ENCODE peak calls at places on chromosome 1, in nine cellular contexts. One of them, this sample, is unnamed.

GRCh38 chr1:216665891-216666290 is 57.3 kb downstream of the ESRRG start:
- DNase-seq in SK-N-SH: no peak
- DNase-seq in GM23338: no peak
- DNase-seq in HCT116: no peak
- DNase-seq in hepatocyte: no peak
- DNase-seq in OCI-LY7: no peak
- DNase-seq in GM23248: no peak
- DNase-seq in neural progenitor cell: no peak
- DNase-seq in PC-3: no peak
- DNase-seq in this sample: no peak

GRCh38 chr1:145991799-145992412 is 4.5 kb downstream of the TXNIP start:
- DNase-seq in SK-N-SH: no peak
- DNase-seq in GM23338: no peak
- DNase-seq in HCT116: no peak
- DNase-seq in hepatocyte: no peak
- DNase-seq in OCI-LY7: no peak
- DNase-seq in GM23248: no peak
- DNase-seq in neural progenitor cell: no peak
- DNase-seq in PC-3: no peak
- DNase-seq in this sample: peak

GRCh38 chr1:205344010-205344808 is 12.5 kb downstream of the KLHDC8A start:
- DNase-seq in SK-N-SH: peak
- DNase-seq in GM23338: peak
- DNase-seq in HCT116: no peak
- DNase-seq in hepatocyte: peak
- DNase-seq in OCI-LY7: no peak
- DNase-seq in GM23248: peak
- DNase-seq in neural progenitor cell: peak
- DNase-seq in PC-3: no peak
- DNase-seq in this sample: no peak

GRCh38 chr1:229105109-229105508 is 165.8 kb upstream of the RAB4A start:
- DNase-seq in SK-N-SH: no peak
- DNase-seq in GM23338: no peak
- DNase-seq in HCT116: no peak
- DNase-seq in hepatocyte: no peak
- DNase-seq in OCI-LY7: no peak
- DNase-seq in GM23248: no peak
- DNase-seq in neural progenitor cell: no peak
- DNase-seq in PC-3: no peak
- DNase-seq in this sample: no peak

GRCh38 chr1:218350909-218351616 is 5.9 kb downstream of the TGFB2 start:
- DNase-seq in SK-N-SH: no peak
- DNase-seq in GM23338: no peak
- DNase-seq in HCT116: no peak
- DNase-seq in hepatocyte: no peak
- DNase-seq in OCI-LY7: no peak
- DNase-seq in GM23248: peak
- DNase-seq in neural progenitor cell: no peak
- DNase-seq in PC-3: peak
- DNase-seq in this sample: no peak

GRCh38 chr1:160108888-160109662 is 6.5 kb upstream of the ATP1A2 start:
- DNase-seq in SK-N-SH: peak
- DNase-seq in GM23338: peak
- DNase-seq in HCT116: peak
- DNase-seq in hepatocyte: peak
- DNase-seq in OCI-LY7: peak
- DNase-seq in GM23248: peak
- DNase-seq in neural progenitor cell: peak
- DNase-seq in PC-3: peak
- DNase-seq in this sample: peak

GRCh38 chr1:44354268-44354839 is 703 bp downstream of the ERI3 start:
- DNase-seq in SK-N-SH: no peak
- DNase-seq in GM23338: no peak
- DNase-seq in HCT116: no peak
- DNase-seq in hepatocyte: peak
- DNase-seq in OCI-LY7: no peak
- DNase-seq in GM23248: peak
- DNase-seq in neural progenitor cell: no peak
- DNase-seq in PC-3: peak
- DNase-seq in this sample: no peak

GRCh38 chr1:24909388-24909898 is 20.6 kb downstream of the RUNX3 start:
- DNase-seq in SK-N-SH: no peak
- DNase-seq in GM23338: peak
- DNase-seq in HCT116: no peak
- DNase-seq in hepatocyte: peak
- DNase-seq in OCI-LY7: no peak
- DNase-seq in GM23248: peak
- DNase-seq in neural progenitor cell: peak
- DNase-seq in PC-3: peak
- DNase-seq in this sample: no peak

GRCh38 chr1:203179328-203180009 is 3.8 kb upstream of the MYBPH start:
- DNase-seq in SK-N-SH: no peak
- DNase-seq in GM23338: no peak
- DNase-seq in HCT116: no peak
- DNase-seq in hepatocyte: no peak
- DNase-seq in OCI-LY7: no peak
- DNase-seq in GM23248: no peak
- DNase-seq in neural progenitor cell: peak
- DNase-seq in PC-3: no peak
- DNase-seq in this sample: no peak

GRCh38 chr1:183493540-183494245 is 21.4 kb downstream of the SMG7 start:
- DNase-seq in SK-N-SH: no peak
- DNase-seq in GM23338: no peak
- DNase-seq in HCT116: no peak
- DNase-seq in hepatocyte: no peak
- DNase-seq in OCI-LY7: no peak
- DNase-seq in GM23248: no peak
- DNase-seq in neural progenitor cell: no peak
- DNase-seq in PC-3: peak
- DNase-seq in this sample: no peak

GRCh38 chr1:228337031-228337564 is 69.5 kb downstream of the TRIM11 start:
- DNase-seq in SK-N-SH: no peak
- DNase-seq in GM23338: no peak
- DNase-seq in HCT116: no peak
- DNase-seq in hepatocyte: no peak
- DNase-seq in OCI-LY7: no peak
- DNase-seq in GM23248: no peak
- DNase-seq in neural progenitor cell: no peak
- DNase-seq in PC-3: no peak
- DNase-seq in this sample: no peak

GRCh38 chr1:223519116-223519515 is 125.9 kb downstream of the CCDC185 start:
- DNase-seq in SK-N-SH: no peak
- DNase-seq in GM23338: no peak
- DNase-seq in HCT116: no peak
- DNase-seq in hepatocyte: no peak
- DNase-seq in OCI-LY7: no peak
- DNase-seq in GM23248: no peak
- DNase-seq in neural progenitor cell: no peak
- DNase-seq in PC-3: no peak
- DNase-seq in this sample: no peak

GRCh38 chr1:46580140-46580903 is 23.7 kb downstream of the MKNK1 start:
- DNase-seq in SK-N-SH: no peak
- DNase-seq in GM23338: no peak
- DNase-seq in HCT116: no peak
- DNase-seq in hepatocyte: no peak
- DNase-seq in OCI-LY7: no peak
- DNase-seq in GM23248: peak
- DNase-seq in neural progenitor cell: no peak
- DNase-seq in PC-3: no peak
- DNase-seq in this sample: no peak

GRCh38 chr1:38129971-38130370 is 83.4 kb upstream of the POU3F1 start:
- DNase-seq in SK-N-SH: no peak
- DNase-seq in GM23338: no peak
- DNase-seq in HCT116: no peak
- DNase-seq in hepatocyte: no peak
- DNase-seq in OCI-LY7: no peak
- DNase-seq in GM23248: peak
- DNase-seq in neural progenitor cell: no peak
- DNase-seq in PC-3: no peak
- DNase-seq in this sample: no peak
- TF ChIP-seq EZH2phosphoT487 in SK-N-SH: no peak
- TF ChIP-seq EZH2phosphoT487 in GM23338: no peak
- TF ChIP-seq EZH2phosphoT487 in HCT116: no peak
- TF ChIP-seq EZH2phosphoT487 in hepatocyte: no peak
- TF ChIP-seq EZH2phosphoT487 in OCI-LY7: no peak
- TF ChIP-seq EZH2phosphoT487 in GM23248: no peak
- TF ChIP-seq EZH2phosphoT487 in neural progenitor cell: no peak
- TF ChIP-seq EZH2phosphoT487 in PC-3: no peak
- TF ChIP-seq EZH2phosphoT487 in this sample: no peak

GRCh38 chr1:211605613-211606326 is 26.8 kb upstream of the SLC30A1 start:
- DNase-seq in SK-N-SH: no peak
- DNase-seq in GM23338: no peak
- DNase-seq in HCT116: no peak
- DNase-seq in hepatocyte: no peak
- DNase-seq in OCI-LY7: no peak
- DNase-seq in GM23248: no peak
- DNase-seq in neural progenitor cell: no peak
- DNase-seq in PC-3: no peak
- DNase-seq in this sample: no peak
- H3K4me3 ChIP-seq in SK-N-SH: no peak
- H3K4me3 ChIP-seq in GM23338: no peak
- H3K4me3 ChIP-seq in HCT116: no peak
- H3K4me3 ChIP-seq in hepatocyte: no peak
- H3K4me3 ChIP-seq in OCI-LY7: no peak
- H3K4me3 ChIP-seq in GM23248: no peak
- H3K4me3 ChIP-seq in neural progenitor cell: no peak
- H3K4me3 ChIP-seq in PC-3: no peak
- H3K4me3 ChIP-seq in this sample: peak

GRCh38 chr1:22286491-22286890 is 143.6 kb upstream of the WNT4 start:
- DNase-seq in SK-N-SH: peak
- DNase-seq in GM23338: peak
- DNase-seq in HCT116: no peak
- DNase-seq in hepatocyte: no peak
- DNase-seq in OCI-LY7: no peak
- DNase-seq in GM23248: no peak
- DNase-seq in neural progenitor cell: no peak
- DNase-seq in PC-3: no peak
- DNase-seq in this sample: no peak

GRCh38 chr1:22285545-22286396 is 142.9 kb upstream of the WNT4 start:
- DNase-seq in SK-N-SH: peak
- DNase-seq in GM23338: no peak
- DNase-seq in HCT116: no peak
- DNase-seq in hepatocyte: no peak
- DNase-seq in OCI-LY7: no peak
- DNase-seq in GM23248: no peak
- DNase-seq in neural progenitor cell: no peak
- DNase-seq in PC-3: no peak
- DNase-seq in this sample: no peak

GRCh38 chr1:22284236-22284635 is 141.3 kb upstream of the WNT4 start:
- DNase-seq in SK-N-SH: no peak
- DNase-seq in GM23338: no peak
- DNase-seq in HCT116: no peak
- DNase-seq in hepatocyte: no peak
- DNase-seq in OCI-LY7: no peak
- DNase-seq in GM23248: no peak
- DNase-seq in neural progenitor cell: no peak
- DNase-seq in PC-3: no peak
- DNase-seq in this sample: no peak

GRCh38 chr1:22283596-22283995 is 140.7 kb upstream of the WNT4 start:
- DNase-seq in SK-N-SH: peak
- DNase-seq in GM23338: no peak
- DNase-seq in HCT116: no peak
- DNase-seq in hepatocyte: no peak
- DNase-seq in OCI-LY7: no peak
- DNase-seq in GM23248: no peak
- DNase-seq in neural progenitor cell: no peak
- DNase-seq in PC-3: no peak
- DNase-seq in this sample: no peak

DNA sequence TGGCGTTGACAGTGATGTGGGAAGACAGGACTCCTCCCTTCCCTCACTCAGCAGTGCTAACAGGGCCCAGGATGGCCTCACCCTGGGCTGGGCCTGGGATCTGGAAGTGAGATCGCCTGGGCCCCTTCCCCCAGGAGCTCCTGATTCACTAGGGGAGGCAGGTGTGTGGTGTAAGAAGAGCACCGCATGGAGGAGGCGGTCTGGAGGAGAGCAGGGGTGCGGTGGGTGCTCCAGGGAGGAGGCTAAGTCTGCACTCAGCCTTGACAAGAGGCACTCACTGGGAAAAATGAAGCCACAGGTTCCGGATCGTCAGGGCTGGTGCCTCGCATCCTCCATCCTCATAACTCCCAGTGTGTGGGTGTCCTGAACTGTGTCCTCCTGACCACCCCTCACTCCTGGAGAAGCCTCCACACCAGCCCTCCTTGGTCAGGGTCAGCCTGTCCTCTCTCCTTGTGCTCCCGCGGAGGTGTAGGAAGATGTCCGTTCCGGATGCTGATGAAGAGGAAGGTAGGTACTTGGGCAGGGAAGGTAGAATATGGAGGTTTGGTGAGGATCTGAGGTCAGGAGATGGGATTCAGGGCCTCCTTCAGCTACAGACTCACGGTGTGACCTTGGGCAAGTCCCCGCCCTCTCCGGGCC is 142.1 kb upstream of the WNT4 start:
- DNase-seq in SK-N-SH: peak
- DNase-seq in GM23338: no peak
- DNase-seq in HCT116: no peak
- DNase-seq in hepatocyte: no peak
- DNase-seq in OCI-LY7: no peak
- DNase-seq in GM23248: no peak
- DNase-seq in neural progenitor cell: no peak
- DNase-seq in PC-3: no peak
- DNase-seq in this sample: no peak
- TF ChIP-seq EZH2phosphoT487 in SK-N-SH: no peak
- TF ChIP-seq EZH2phosphoT487 in GM23338: no peak
- TF ChIP-seq EZH2phosphoT487 in HCT116: no peak
- TF ChIP-seq EZH2phosphoT487 in hepatocyte: no peak
- TF ChIP-seq EZH2phosphoT487 in OCI-LY7: no peak
- TF ChIP-seq EZH2phosphoT487 in GM23248: no peak
- TF ChIP-seq EZH2phosphoT487 in neural progenitor cell: no peak
- TF ChIP-seq EZH2phosphoT487 in PC-3: no peak
- TF ChIP-seq EZH2phosphoT487 in this sample: no peak

GRCh38 chr1:36620142-36620541 is 137.4 kb upstream of the CSF3R start:
- DNase-seq in SK-N-SH: no peak
- DNase-seq in GM23338: no peak
- DNase-seq in HCT116: no peak
- DNase-seq in hepatocyte: no peak
- DNase-seq in OCI-LY7: no peak
- DNase-seq in GM23248: no peak
- DNase-seq in neural progenitor cell: no peak
- DNase-seq in PC-3: no peak
- DNase-seq in this sample: no peak

GRCh38 chr1:36625253-36625958 is 142.7 kb upstream of the CSF3R start:
- DNase-seq in SK-N-SH: peak
- DNase-seq in GM23338: no peak
- DNase-seq in HCT116: no peak
- DNase-seq in hepatocyte: no peak
- DNase-seq in OCI-LY7: no peak
- DNase-seq in GM23248: no peak
- DNase-seq in neural progenitor cell: no peak
- DNase-seq in PC-3: no peak
- DNase-seq in this sample: no peak

GRCh38 chr1:36625959-36626337 is 143.2 kb upstream of the CSF3R start:
- DNase-seq in SK-N-SH: no peak
- DNase-seq in GM23338: peak
- DNase-seq in HCT116: no peak
- DNase-seq in hepatocyte: no peak
- DNase-seq in OCI-LY7: no peak
- DNase-seq in GM23248: no peak
- DNase-seq in neural progenitor cell: no peak
- DNase-seq in PC-3: no peak
- DNase-seq in this sample: no peak

GRCh38 chr1:36624466-36624865 is 141.8 kb upstream of the CSF3R start:
- DNase-seq in SK-N-SH: no peak
- DNase-seq in GM23338: no peak
- DNase-seq in HCT116: no peak
- DNase-seq in hepatocyte: no peak
- DNase-seq in OCI-LY7: no peak
- DNase-seq in GM23248: no peak
- DNase-seq in neural progenitor cell: no peak
- DNase-seq in PC-3: no peak
- DNase-seq in this sample: no peak

GRCh38 chr1:36622741-36623648 is 140.3 kb upstream of the CSF3R start:
- DNase-seq in SK-N-SH: no peak
- DNase-seq in GM23338: no peak
- DNase-seq in HCT116: no peak
- DNase-seq in hepatocyte: peak
- DNase-seq in OCI-LY7: no peak
- DNase-seq in GM23248: no peak
- DNase-seq in neural progenitor cell: no peak
- DNase-seq in PC-3: no peak
- DNase-seq in this sample: no peak
- H3K4me3 ChIP-seq in SK-N-SH: no peak
- H3K4me3 ChIP-seq in GM23338: no peak
- H3K4me3 ChIP-seq in HCT116: no peak
- H3K4me3 ChIP-seq in hepatocyte: no peak
- H3K4me3 ChIP-seq in OCI-LY7: no peak
- H3K4me3 ChIP-seq in GM23248: no peak
- H3K4me3 ChIP-seq in neural progenitor cell: no peak
- H3K4me3 ChIP-seq in PC-3: no peak
- H3K4me3 ChIP-seq in this sample: no peak